ENCODE peak calls at places on chromosomes 16 and 17, in seven cellular contexts. One of them, this sample, is unnamed.

GRCh38 chr16:2883027-2883846 is at the start of gene FLYWCH2:
- DNase-seq in PC-9: peak; percentile 88
- DNase-seq in endothelial cell: peak; percentile 100
- DNase-seq in stomach: peak; percentile 100
- DNase-seq in tibial nerve: peak; percentile 99
- DNase-seq in mesothelial cell of epicardium: peak; percentile 100
- DNase-seq in psoas muscle: peak; percentile 99
- DNase-seq in this sample: peak; percentile 100

GRCh38 chr16:22425036-22425801 is 50.8 kb upstream of the CDR2 start:
- DNase-seq in PC-9: no peak
- DNase-seq in endothelial cell: no peak
- DNase-seq in stomach: no peak
- DNase-seq in tibial nerve: peak; percentile 49
- DNase-seq in mesothelial cell of epicardium: no peak
- DNase-seq in psoas muscle: peak; percentile 84
- DNase-seq in this sample: no peak

GRCh38 chr17:72822358-72823023 is 270.0 kb downstream of the SLC39A11 start:
- DNase-seq in PC-9: peak; percentile 41
- DNase-seq in endothelial cell: no peak
- DNase-seq in stomach: no peak
- DNase-seq in tibial nerve: no peak
- DNase-seq in mesothelial cell of epicardium: no peak
- DNase-seq in psoas muscle: no peak
- DNase-seq in this sample: no peak

GRCh38 chr16:15610369-15610871 is 32.5 kb downstream of the MARF1 start:
- DNase-seq in PC-9: no peak
- DNase-seq in endothelial cell: no peak
- DNase-seq in stomach: no peak
- DNase-seq in tibial nerve: no peak
- DNase-seq in mesothelial cell of epicardium: no peak
- DNase-seq in psoas muscle: no peak
- DNase-seq in this sample: no peak

GRCh38 chr16:57995721-57996405 is 4.6 kb downstream of the ZNF319 start:
- DNase-seq in PC-9: no peak
- DNase-seq in endothelial cell: no peak
- DNase-seq in stomach: no peak
- DNase-seq in tibial nerve: no peak
- DNase-seq in mesothelial cell of epicardium: no peak
- DNase-seq in psoas muscle: no peak
- DNase-seq in this sample: no peak

GRCh38 chr17:67272312-67273050 is 27.5 kb upstream of the HELZ start:
- DNase-seq in PC-9: no peak
- DNase-seq in endothelial cell: peak; percentile 37
- DNase-seq in stomach: no peak
- DNase-seq in tibial nerve: no peak
- DNase-seq in mesothelial cell of epicardium: no peak
- DNase-seq in psoas muscle: no peak
- DNase-seq in this sample: no peak

GRCh38 chr17:75861927-75862317 is 6.8 kb upstream of the WBP2 start:
- DNase-seq in PC-9: no peak
- DNase-seq in endothelial cell: no peak
- DNase-seq in stomach: no peak
- DNase-seq in tibial nerve: no peak
- DNase-seq in mesothelial cell of epicardium: no peak
- DNase-seq in psoas muscle: no peak
- DNase-seq in this sample: no peak

GRCh38 chr16:27829975-27830374 is 233.5 kb downstream of the GSG1L start:
- DNase-seq in PC-9: no peak
- DNase-seq in endothelial cell: no peak
- DNase-seq in stomach: no peak
- DNase-seq in tibial nerve: no peak
- DNase-seq in mesothelial cell of epicardium: no peak
- DNase-seq in psoas muscle: no peak
- DNase-seq in this sample: no peak

GRCh38 chr17:74271902-74272563 is 2.0 kb upstream of the DNAI2 start:
- DNase-seq in PC-9: no peak
- DNase-seq in endothelial cell: no peak
- DNase-seq in stomach: no peak
- DNase-seq in tibial nerve: peak; percentile 48
- DNase-seq in mesothelial cell of epicardium: no peak
- DNase-seq in psoas muscle: peak; percentile 63
- DNase-seq in this sample: no peak

GRCh38 chr17:29054835-29055234 is 11.9 kb downstream of the PIPOX start:
- DNase-seq in PC-9: no peak
- DNase-seq in endothelial cell: no peak
- DNase-seq in stomach: no peak
- DNase-seq in tibial nerve: no peak
- DNase-seq in mesothelial cell of epicardium: no peak
- DNase-seq in psoas muscle: no peak
- DNase-seq in this sample: peak; percentile 34

GRCh38 chr17:48600244-48601098 is 4.3 kb downstream of the HOXB6 start:
- DNase-seq in PC-9: no peak
- DNase-seq in endothelial cell: no peak
- DNase-seq in stomach: no peak
- DNase-seq in tibial nerve: no peak
- DNase-seq in mesothelial cell of epicardium: no peak
- DNase-seq in psoas muscle: no peak
- DNase-seq in this sample: no peak

GRCh38 chr17:8324913-8325312 is 14.7 kb upstream of the ODF4 start:
- DNase-seq in PC-9: no peak
- DNase-seq in endothelial cell: no peak
- DNase-seq in stomach: no peak
- DNase-seq in tibial nerve: no peak
- DNase-seq in mesothelial cell of epicardium: no peak
- DNase-seq in psoas muscle: no peak
- DNase-seq in this sample: no peak

GRCh38 chr16:6684076-6684673 is 648.5 kb upstream of the RBFOX1 start:
- DNase-seq in PC-9: no peak
- DNase-seq in endothelial cell: peak; percentile 23
- DNase-seq in stomach: no peak
- DNase-seq in tibial nerve: no peak
- DNase-seq in mesothelial cell of epicardium: peak; percentile 57
- DNase-seq in psoas muscle: no peak
- DNase-seq in this sample: no peak

GRCh38 chr17:75738218-75738802 is 17.1 kb downstream of the ITGB4 start:
- DNase-seq in PC-9: no peak
- DNase-seq in endothelial cell: no peak
- DNase-seq in stomach: no peak
- DNase-seq in tibial nerve: no peak
- DNase-seq in mesothelial cell of epicardium: no peak
- DNase-seq in psoas muscle: no peak
- DNase-seq in this sample: no peak

GRCh38 chr16:14632693-14633569 is at the start of gene BFAR:
- DNase-seq in PC-9: peak; percentile 87
- DNase-seq in endothelial cell: peak; percentile 99
- DNase-seq in stomach: peak; percentile 99
- DNase-seq in tibial nerve: peak; percentile 99
- DNase-seq in mesothelial cell of epicardium: peak; percentile 97
- DNase-seq in psoas muscle: peak; percentile 100
- DNase-seq in this sample: peak; percentile 99

GRCh38 chr17:21268596-21269188 is 15.5 kb upstream of the NATD1 start:
- DNase-seq in PC-9: no peak
- DNase-seq in endothelial cell: no peak
- DNase-seq in stomach: no peak
- DNase-seq in tibial nerve: no peak
- DNase-seq in mesothelial cell of epicardium: no peak
- DNase-seq in psoas muscle: peak; percentile 23
- DNase-seq in this sample: no peak

GRCh38 chr16:71600822-71601221 is 23.9 kb upstream of the TAT start:
- DNase-seq in PC-9: no peak
- DNase-seq in endothelial cell: no peak
- DNase-seq in stomach: no peak
- DNase-seq in tibial nerve: no peak
- DNase-seq in mesothelial cell of epicardium: no peak
- DNase-seq in psoas muscle: no peak
- DNase-seq in this sample: no peak

GRCh38 chr17:57608369-57609124 is 136.6 kb downstream of the CCDC182 start:
- DNase-seq in PC-9: no peak
- DNase-seq in endothelial cell: no peak
- DNase-seq in stomach: no peak
- DNase-seq in tibial nerve: no peak
- DNase-seq in mesothelial cell of epicardium: no peak
- DNase-seq in psoas muscle: no peak
- DNase-seq in this sample: no peak

GRCh38 chr17:36675250-36675649 is 73.9 kb downstream of the MRM1 start:
- DNase-seq in PC-9: no peak
- DNase-seq in endothelial cell: no peak
- DNase-seq in stomach: no peak
- DNase-seq in tibial nerve: no peak
- DNase-seq in mesothelial cell of epicardium: no peak
- DNase-seq in psoas muscle: no peak
- DNase-seq in this sample: no peak

GRCh38 chr17:67178555-67178954 is 66.4 kb downstream of the HELZ start:
- DNase-seq in PC-9: no peak
- DNase-seq in endothelial cell: no peak
- DNase-seq in stomach: no peak
- DNase-seq in tibial nerve: no peak
- DNase-seq in mesothelial cell of epicardium: no peak
- DNase-seq in psoas muscle: no peak
- DNase-seq in this sample: no peak

GRCh38 chr16:53220585-53220984 is 165.8 kb downstream of the CHD9 start:
- DNase-seq in PC-9: no peak
- DNase-seq in endothelial cell: no peak
- DNase-seq in stomach: no peak
- DNase-seq in tibial nerve: no peak
- DNase-seq in mesothelial cell of epicardium: no peak
- DNase-seq in psoas muscle: no peak
- DNase-seq in this sample: no peak

GRCh38 chr16:177394-177822 is 928 bp downstream of the HBA1 start:
- DNase-seq in PC-9: no peak
- DNase-seq in endothelial cell: no peak
- DNase-seq in stomach: no peak
- DNase-seq in tibial nerve: no peak
- DNase-seq in mesothelial cell of epicardium: no peak
- DNase-seq in psoas muscle: no peak
- DNase-seq in this sample: no peak

GRCh38 chr17:6019959-6020358 is 50.2 kb upstream of the WSCD1 start:
- DNase-seq in PC-9: no peak
- DNase-seq in endothelial cell: no peak
- DNase-seq in stomach: no peak
- DNase-seq in tibial nerve: no peak
- DNase-seq in mesothelial cell of epicardium: peak; percentile 17
- DNase-seq in psoas muscle: no peak
- DNase-seq in this sample: no peak

GRCh38 chr16:667780-668518 is at the start of gene RHOT2:
- DNase-seq in PC-9: peak; percentile 77
- DNase-seq in endothelial cell: peak; percentile 94
- DNase-seq in stomach: peak; percentile 95
- DNase-seq in tibial nerve: peak; percentile 90
- DNase-seq in mesothelial cell of epicardium: peak; percentile 92
- DNase-seq in psoas muscle: peak; percentile 97
- DNase-seq in this sample: peak; percentile 89

GRCh38 chr16:9088848-9089247 is 2.6 kb upstream of the HAPSTR1 start:
- DNase-seq in PC-9: no peak
- DNase-seq in endothelial cell: no peak
- DNase-seq in stomach: no peak
- DNase-seq in tibial nerve: no peak
- DNase-seq in mesothelial cell of epicardium: no peak
- DNase-seq in psoas muscle: no peak
- DNase-seq in this sample: no peak

GRCh38 chr16:3520398-3520797 is 19.6 kb downstream of the CLUAP1 start:
- DNase-seq in PC-9: no peak
- DNase-seq in endothelial cell: no peak
- DNase-seq in stomach: no peak
- DNase-seq in tibial nerve: no peak
- DNase-seq in mesothelial cell of epicardium: no peak
- DNase-seq in psoas muscle: no peak
- DNase-seq in this sample: no peak

GRCh38 chr16:49495596-49496355 is 122.2 kb downstream of the C16orf78 start:
- DNase-seq in PC-9: no peak
- DNase-seq in endothelial cell: no peak
- DNase-seq in stomach: no peak
- DNase-seq in tibial nerve: no peak
- DNase-seq in mesothelial cell of epicardium: no peak
- DNase-seq in psoas muscle: peak; percentile 19
- DNase-seq in this sample: no peak

GRCh38 chr17:50681260-50682200 is 26.2 kb downstream of the ANKRD40 start:
- DNase-seq in PC-9: no peak
- DNase-seq in endothelial cell: peak; percentile 50
- DNase-seq in stomach: no peak
- DNase-seq in tibial nerve: no peak
- DNase-seq in mesothelial cell of epicardium: peak; percentile 60
- DNase-seq in psoas muscle: no peak
- DNase-seq in this sample: no peak
- TF ChIP-seq CTCF in PC-9: peak; percentile 29
- TF ChIP-seq CTCF in endothelial cell: peak; percentile 30
- TF ChIP-seq CTCF in stomach: peak; percentile 14
- TF ChIP-seq CTCF in tibial nerve: peak; percentile 39
- TF ChIP-seq CTCF in mesothelial cell of epicardium: peak; percentile 34
- TF ChIP-seq CTCF in psoas muscle: peak; percentile 21
- TF ChIP-seq CTCF in this sample: peak; percentile 42

DNA sequence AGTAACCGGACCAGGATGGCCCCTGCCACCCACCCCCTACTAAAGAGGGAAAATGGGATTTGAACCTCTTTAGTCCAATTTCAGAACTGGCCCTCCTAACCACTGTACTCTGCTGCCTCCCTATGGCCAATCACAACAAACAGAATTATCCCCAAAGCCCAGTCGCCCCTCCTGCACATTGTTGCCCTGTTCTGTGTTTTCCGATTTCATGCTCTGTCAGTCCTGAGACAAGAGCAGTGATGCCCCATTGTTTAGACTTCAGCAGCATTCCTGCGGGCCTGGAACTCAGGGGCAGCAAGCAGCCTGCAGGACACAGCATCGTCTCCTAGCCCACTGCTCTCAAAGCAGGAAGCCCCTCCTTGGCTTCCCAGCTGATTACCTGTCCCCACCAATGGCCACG is 20.5 kb upstream of the KLHL11 start:
- DNase-seq in PC-9: no peak
- DNase-seq in endothelial cell: no peak
- DNase-seq in stomach: no peak
- DNase-seq in tibial nerve: no peak
- DNase-seq in mesothelial cell of epicardium: no peak
- DNase-seq in psoas muscle: no peak
- DNase-seq in this sample: no peak
- TF ChIP-seq CTCF in PC-9: peak; percentile 56
- TF ChIP-seq CTCF in endothelial cell: no peak
- TF ChIP-seq CTCF in stomach: no peak
- TF ChIP-seq CTCF in tibial nerve: no peak
- TF ChIP-seq CTCF in mesothelial cell of epicardium: no peak
- TF ChIP-seq CTCF in psoas muscle: peak; percentile 16
- TF ChIP-seq CTCF in this sample: peak; percentile 17

GRCh38 chr17:44354582-44355309 is 8.9 kb downstream of the FAM171A2 start:
- DNase-seq in PC-9: no peak
- DNase-seq in endothelial cell: peak; percentile 84
- DNase-seq in stomach: no peak
- DNase-seq in tibial nerve: no peak
- DNase-seq in mesothelial cell of epicardium: peak; percentile 80
- DNase-seq in psoas muscle: no peak
- DNase-seq in this sample: peak; percentile 70
- TF ChIP-seq CTCF in PC-9: no peak
- TF ChIP-seq CTCF in endothelial cell: peak; percentile 83
- TF ChIP-seq CTCF in stomach: peak; percentile 12
- TF ChIP-seq CTCF in tibial nerve: no peak
- TF ChIP-seq CTCF in mesothelial cell of epicardium: peak; percentile 74
- TF ChIP-seq CTCF in psoas muscle: peak; percentile 31
- TF ChIP-seq CTCF in this sample: peak; percentile 76

GRCh38 chr17:17751996-17752821 is 71.0 kb downstream of the RAI1 start:
- DNase-seq in PC-9: peak; percentile 87
- DNase-seq in endothelial cell: peak; percentile 97
- DNase-seq in stomach: peak; percentile 98
- DNase-seq in tibial nerve: peak; percentile 95
- DNase-seq in mesothelial cell of epicardium: peak; percentile 94
- DNase-seq in psoas muscle: peak; percentile 98
- DNase-seq in this sample: peak; percentile 94
- TF ChIP-seq CTCF in PC-9: peak; percentile 52
- TF ChIP-seq CTCF in endothelial cell: no peak
- TF ChIP-seq CTCF in stomach: peak; percentile 21
- TF ChIP-seq CTCF in tibial nerve: peak; percentile 35
- TF ChIP-seq CTCF in mesothelial cell of epicardium: no peak
- TF ChIP-seq CTCF in psoas muscle: no peak
- TF ChIP-seq CTCF in this sample: peak; percentile 33